ENCODE peak calls at places on chromosomes 5 and 9, in seven cellular contexts. P is mesendoderm; J is pancreas; X is gastrocnemius medialis; Q is CD8-positive, alpha-beta memory T cell; G is kidney; Z is body of pancreas. K is an unnamed sample.

GRCh38 chr9:97528529-97529230 is 27.2 kb downstream of the TMOD1 start:
- DNase-seq in G (no peak), Z (no peak), J (no peak), Q (no peak), P (peak), X (peak), K (no peak)

GRCh38 chr5:63573402-63573801 is 388.8 kb downstream of the HTR1A start:
- DNase-seq in J (no peak), Q (no peak), X (no peak), Z (no peak), G (no peak), P (no peak), K (no peak)

GRCh38 chr9:14312721-14313377 is 1.1 kb downstream of the NFIB start:
- DNase-seq in Z (peak), P (peak), J (peak), X (no peak), Q (no peak), G (peak), K (no peak)

GRCh38 chr9:134332841-134333233 is 6.6 kb downstream of the RXRA start:
- DNase-seq in G (peak), P (no peak), Q (no peak), X (no peak), Z (no peak), J (no peak), K (no peak)

GRCh38 chr5:35902032-35902681 is 36.3 kb downstream of the CAPSL start:
- DNase-seq in Q (no peak), Z (no peak), X (no peak), P (no peak), G (no peak), J (no peak), K (peak)

GRCh38 chr5:17951392-17952169 is 317.3 kb downstream of the TAF11L14 start:
- DNase-seq in X (no peak), J (no peak), Q (no peak), Z (no peak), P (peak), G (no peak), K (peak)

GRCh38 chr5:98454407-98454806 is 319.1 kb upstream of the RGMB start:
- DNase-seq in P (no peak), Z (no peak), Q (no peak), X (no peak), G (no peak), J (no peak), K (no peak)

GRCh38 chr5:19626218-19626617 is 361.8 kb downstream of the CDH18 start:
- DNase-seq in X (no peak), Z (no peak), P (no peak), J (no peak), Q (no peak), G (no peak), K (no peak)

GRCh38 chr9:113298924-113299770 is 4.0 kb downstream of the RNF183 start:
- DNase-seq in Q (no peak), J (no peak), Z (no peak), G (no peak), P (no peak), X (no peak), K (no peak)

GRCh38 chr5:983568-983967 is 25.0 kb upstream of the NKD2 start:
- DNase-seq in X (no peak), J (no peak), G (no peak), Z (no peak), Q (no peak), P (no peak), K (no peak)

GRCh38 chr5:125257057-125257970 is 510.9 kb upstream of the ZNF608 start:
- DNase-seq in X (no peak), Z (no peak), J (no peak), G (no peak), P (peak), Q (no peak), K (no peak)

GRCh38 chr9:125807065-125807464 is 59.9 kb downstream of the PBX3 start:
- DNase-seq in J (no peak), Q (no peak), X (no peak), Z (no peak), G (no peak), P (no peak), K (no peak)

GRCh38 chr9:6354072-6354686 is 26.0 kb downstream of the TPD52L3 start:
- DNase-seq in P (peak), X (no peak), G (no peak), Q (no peak), Z (no peak), J (peak), K (peak)

GRCh38 chr5:12343543-12343942 is 439.3 kb upstream of the CTNND2 start:
- DNase-seq in G (no peak), P (no peak), X (no peak), Q (no peak), Z (no peak), J (no peak), K (no peak)

GRCh38 chr5:1141827-1142226 is 30.0 kb upstream of the SLC12A7 start:
- DNase-seq in Z (no peak), X (no peak), P (no peak), J (no peak), G (no peak), Q (no peak), K (no peak)

GRCh38 chr5:88692979-88693932 is 189.7 kb downstream of the MEF2C start:
- DNase-seq in P (peak), J (no peak), Z (no peak), Q (no peak), G (no peak), X (no peak), K (no peak)

GRCh38 chr5:6686916-6687409 is 26.3 kb upstream of the TENT4A start:
- DNase-seq in J (no peak), X (no peak), G (no peak), Q (no peak), Z (peak), P (peak), K (no peak)

GRCh38 chr5:103620851-103621547 is 58.4 kb upstream of the NUDT12 start:
- DNase-seq in Q (no peak), X (no peak), J (no peak), G (no peak), Z (no peak), P (no peak), K (no peak)

GRCh38 chr5:119070578-119070827 is 384 bp upstream of the DMXL1 start:
- DNase-seq in X (no peak), Z (no peak), P (no peak), G (peak), J (no peak), Q (no peak), K (no peak)

GRCh38 chr5:23164971-23165370 is 311.8 kb upstream of the CDH12 start:
- DNase-seq in X (no peak), G (no peak), Q (no peak), Z (no peak), J (no peak), P (peak), K (no peak)

GRCh38 chr5:115873392-115873791 is 31.7 kb downstream of the AP3S1 start:
- DNase-seq in X (no peak), P (no peak), G (no peak), Q (no peak), Z (no peak), J (no peak), K (no peak)

GRCh38 chr5:132754111-132754510 is 6.9 kb downstream of the CCNI2 start:
- DNase-seq in J (no peak), Q (no peak), X (no peak), G (no peak), Z (no peak), P (no peak), K (no peak)

GRCh38 chr9:76624381-76625048 is 139.7 kb upstream of the PCA3 start:
- DNase-seq in Q (no peak), P (no peak), X (no peak), J (no peak), Z (no peak), G (no peak), K (no peak)

GRCh38 chr5:65707663-65708062 is 14.2 kb downstream of the SGTB start:
- DNase-seq in G (no peak), Z (no peak), X (no peak), P (no peak), Q (no peak), J (no peak), K (no peak)

GRCh38 chr5:124114911-124115310 is 602.9 kb downstream of the CSNK1G3 start:
- DNase-seq in P (no peak), G (no peak), X (no peak), Q (no peak), J (no peak), Z (no peak), K (no peak)

GRCh38 chr5:39399135-39400036 is 25.4 kb downstream of the DAB2 start:
- DNase-seq in G (no peak), Q (no peak), P (peak), Z (no peak), J (no peak), X (peak), K (no peak)

GRCh38 chr9:126702501-126703329 is 89.0 kb downstream of the LMX1B start:
- DNase-seq in G (peak), Q (peak), Z (no peak), X (no peak), P (peak), J (no peak), K (no peak)

GRCh38 chr5:146745937-146746577 is 132.5 kb downstream of the PPP2R2B start:
- DNase-seq in G (no peak), J (no peak), X (no peak), P (no peak), Z (no peak), Q (no peak), K (no peak)

GRCh38 chr5:6721442-6721841 is 8.2 kb downstream of the TENT4A start:
- DNase-seq in Z (no peak), J (no peak), Q (no peak), G (peak), P (no peak), X (no peak), K (no peak)

GRCh38 chr9:21056931-21057330 is 20.8 kb downstream of the IFNB1 start:
- DNase-seq in Q (no peak), G (no peak), P (no peak), Z (no peak), J (no peak), X (no peak), K (no peak)

GRCh38 chr5:68484307-68485068 is 268.9 kb downstream of the PIK3R1 start:
- DNase-seq in P (no peak), X (no peak), G (no peak), J (no peak), Q (no peak), Z (no peak), K (no peak)

GRCh38 chr9:84397151-84397728 is 56.7 kb upstream of the SLC28A3 start:
- DNase-seq in X (peak), J (peak), G (peak), Q (peak), P (peak), Z (peak), K (peak)

GRCh38 chr9:138038244-138038671 is 160.7 kb downstream of the CACNA1B start:
- DNase-seq in Z (peak), J (peak), G (peak), P (no peak), X (no peak), Q (no peak), K (no peak)

GRCh38 chr9:36597412-36598178 is 24.9 kb downstream of the MELK start:
- DNase-seq in Q (no peak), J (no peak), G (no peak), Z (no peak), P (peak), X (no peak), K (peak)

GRCh38 chr5:139147743-139148079 is 50.5 kb downstream of the SIL1 start:
- DNase-seq in Q (no peak), G (peak), Z (peak), P (no peak), J (peak), X (peak), K (no peak)

GRCh38 chr5:14143509-14143842 is 334 bp downstream of the TRIO start:
- DNase-seq in J (no peak), X (no peak), G (no peak), Z (no peak), P (no peak), Q (no peak), K (no peak)

GRCh38 chr9:124297553-124297905 is 39.8 kb downstream of the NEK6 start:
- DNase-seq in Q (no peak), Z (peak), P (peak), X (peak), G (peak), J (peak), K (no peak)

GRCh38 chr5:2755811-2756210 is 4.3 kb upstream of the IRX2 start:
- DNase-seq in X (no peak), Z (no peak), Q (no peak), P (no peak), G (peak), J (no peak), K (no peak)
- H3K4me3 ChIP-seq in X (peak), Z (no peak), Q (no peak), P (peak), G (no peak), J (peak), K (no peak)

GRCh38 chr9:34591911-34592866 is 2.7 kb upstream of the CNTFR start:
- DNase-seq in J (no peak), G (no peak), Z (no peak), X (no peak), Q (no peak), P (no peak), K (no peak)
- H3K4me3 ChIP-seq in J (no peak), G (no peak), Z (no peak), X (no peak), Q (peak), P (no peak), K (no peak)

GRCh38 chr9:89660286-89660685 is 55.5 kb downstream of the GADD45G start:
- DNase-seq in Z (no peak), Q (no peak), X (no peak), J (peak), G (no peak), P (no peak), K (no peak)

GRCh38 chr9:89663264-89663970 is 58.6 kb downstream of the GADD45G start:
- DNase-seq in P (no peak), Q (no peak), G (no peak), J (peak), Z (no peak), X (no peak), K (no peak)

GRCh38 chr9:89661391-89661949 is 56.7 kb downstream of the GADD45G start:
- DNase-seq in P (no peak), Q (no peak), G (no peak), Z (no peak), X (no peak), J (peak), K (no peak)

GRCh38 chr9:89662718-89663246 is 58.0 kb downstream of the GADD45G start:
- DNase-seq in J (peak), Q (no peak), P (no peak), Z (no peak), G (no peak), X (no peak), K (no peak)

GRCh38 chr9:89661956-89662717 is 57.3 kb downstream of the GADD45G start:
- DNase-seq in X (peak), Q (no peak), G (peak), J (peak), P (peak), Z (peak), K (no peak)
- H3K4me3 ChIP-seq in X (peak), Q (no peak), G (peak), J (peak), P (no peak), Z (no peak), K (no peak)

DNA sequence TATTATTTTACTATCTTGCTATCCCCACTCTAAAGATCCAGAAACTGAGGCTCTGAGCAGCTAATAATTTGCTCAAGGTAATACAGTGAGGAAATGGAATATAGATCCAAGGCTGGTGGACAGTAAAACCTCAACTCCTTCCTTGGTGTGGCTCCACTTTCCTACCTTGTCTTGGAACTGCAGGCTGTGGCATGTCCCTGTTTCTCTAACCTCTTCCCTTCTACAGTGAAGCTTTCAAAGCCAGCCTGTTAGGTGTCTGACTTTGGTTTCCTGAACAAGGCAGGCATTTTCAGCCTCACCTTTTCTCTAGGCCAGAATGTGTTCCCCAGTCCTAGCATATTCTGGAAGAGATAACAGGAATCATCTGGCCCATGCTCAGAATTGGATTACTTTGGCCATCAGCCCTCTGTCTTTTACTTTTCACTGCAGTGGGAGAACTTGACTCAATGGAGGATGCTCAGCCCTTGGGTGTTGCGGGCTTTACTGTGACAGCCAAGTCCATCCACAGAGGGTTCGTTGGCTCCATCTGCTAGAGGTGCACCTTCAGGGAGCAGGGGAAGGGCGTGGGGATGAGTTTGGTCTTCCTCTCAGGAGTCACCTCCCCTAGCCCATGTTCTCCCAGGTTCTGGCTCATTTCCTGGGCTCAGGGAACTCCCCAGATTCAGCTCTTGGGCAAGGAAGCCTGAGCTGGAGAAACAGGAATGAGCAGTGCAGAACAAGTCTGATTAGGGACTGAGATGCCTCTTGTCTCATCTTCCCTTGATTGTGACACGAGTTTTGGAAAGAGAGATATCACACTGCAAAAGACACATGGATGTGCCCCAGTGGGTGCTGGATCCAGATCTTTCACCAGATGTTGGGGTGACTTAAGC is 1.1 kb downstream of the NIPAL4 start:
- DNase-seq in P (no peak), X (no peak), G (no peak), J (no peak), Z (no peak), Q (no peak), K (no peak)
- H3K4me3 ChIP-seq in P (no peak), X (no peak), G (no peak), J (no peak), Z (no peak), Q (no peak), K (no peak)

GRCh38 chr5:143921525-143922311 is 109.8 kb downstream of the HMHB1 start:
- DNase-seq in Z (no peak), P (no peak), G (no peak), X (no peak), Q (no peak), J (no peak), K (no peak)
- H3K4me3 ChIP-seq in Z (no peak), P (no peak), G (no peak), X (no peak), Q (no peak), J (no peak), K (no peak)

GRCh38 chr9:116395409-116396037 is 241.9 kb downstream of the PAPPA start:
- DNase-seq in Z (no peak), Q (no peak), J (no peak), P (peak), G (no peak), X (no peak), K (no peak)
- H3K4me3 ChIP-seq in Z (no peak), Q (no peak), J (no peak), P (no peak), G (no peak), X (no peak), K (no peak)

DNA sequence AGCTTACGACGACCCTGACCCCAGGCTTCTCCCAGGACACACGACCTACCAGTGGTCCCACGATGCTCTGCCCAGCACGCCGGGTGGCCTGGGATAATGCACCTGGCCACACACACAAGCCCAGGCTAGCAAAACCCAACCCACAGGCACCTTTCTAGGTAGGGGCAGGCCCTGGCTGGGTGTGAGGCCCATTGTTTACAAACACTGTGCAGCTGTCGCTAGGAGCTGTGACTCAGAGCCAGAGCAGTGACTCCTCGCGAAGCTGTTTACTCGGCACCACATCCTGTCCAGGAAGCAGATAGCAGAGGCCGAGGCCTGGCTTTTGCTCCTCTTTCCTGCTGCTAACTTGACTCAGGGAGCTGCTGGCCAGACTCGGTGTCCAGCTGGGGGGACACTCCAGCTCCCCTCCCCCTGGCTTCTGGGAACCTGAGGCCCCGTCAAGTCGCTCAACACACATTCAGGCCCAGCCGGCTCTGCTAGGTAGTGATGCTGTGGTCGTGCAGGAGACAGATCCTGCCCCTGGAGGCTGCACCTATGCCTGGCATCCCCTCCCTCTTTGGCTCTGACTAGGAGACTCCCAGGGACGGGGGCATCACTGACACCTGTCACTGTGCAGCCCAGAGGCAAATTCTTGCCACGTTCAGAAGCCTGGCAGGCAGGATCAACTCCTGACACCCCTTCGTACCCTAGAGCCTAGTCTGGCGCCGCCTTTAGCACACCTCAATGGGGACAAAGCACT is 12.8 kb upstream of the RALGDS start:
- DNase-seq in Z (peak), G (peak), Q (peak), P (peak), J (peak), X (peak), K (no peak)
- H3K4me3 ChIP-seq in Z (no peak), G (no peak), Q (peak), P (no peak), J (no peak), X (no peak), K (no peak)

DNA sequence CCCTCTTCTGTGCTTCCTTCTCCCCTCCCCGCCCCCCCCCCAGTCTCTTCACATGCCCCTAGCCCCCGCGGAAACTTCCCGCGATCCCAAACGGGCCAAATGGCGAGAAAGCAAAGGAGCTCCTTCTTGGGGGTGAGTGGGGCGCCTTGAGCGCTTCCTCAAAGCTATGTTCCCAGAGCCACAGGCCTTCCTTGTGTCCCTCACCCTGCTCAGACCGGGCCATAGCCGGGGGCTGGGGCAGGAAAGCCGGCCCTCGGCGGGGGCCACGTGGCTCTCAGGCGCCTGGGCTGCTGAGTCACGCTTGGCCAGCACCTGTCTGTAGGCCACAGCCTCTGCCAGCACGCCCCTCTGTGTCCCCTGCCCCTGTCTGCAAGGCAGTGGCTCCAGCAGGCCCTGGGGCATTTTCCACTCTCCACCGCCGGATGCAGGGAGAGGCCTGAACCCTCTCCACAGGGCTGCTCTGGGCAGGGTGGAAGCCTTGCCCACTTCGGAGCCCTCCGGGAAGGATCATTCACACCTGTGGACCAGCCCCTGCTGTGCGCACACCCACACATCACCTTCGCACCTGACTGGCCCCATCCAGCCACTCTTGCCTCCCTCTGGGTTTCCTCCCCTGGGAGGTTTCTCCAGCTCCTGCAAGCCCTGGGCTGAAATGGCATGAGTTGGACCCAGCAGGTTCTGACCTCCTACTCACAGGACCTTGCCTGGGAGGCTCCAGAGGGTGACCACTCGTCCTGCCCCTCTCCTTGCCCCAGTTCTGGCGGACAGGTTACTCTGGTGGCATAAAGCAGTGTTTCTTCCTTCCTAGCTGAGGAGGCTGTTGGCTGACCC is 1.2 kb upstream of the SQSTM1 start:
- DNase-seq in Z (peak), X (peak), P (peak), G (peak), Q (peak), J (peak), K (no peak)
- H3K4me3 ChIP-seq in Z (no peak), X (peak), P (no peak), G (peak), Q (peak), J (peak), K (no peak)

K was measured in Jurkat, Clone E6-1.